ENCODE peak calls at places on chromosomes 4 and X, in four cellular contexts. M is AG10803, P is K562, W is suprapubic skin. E is an unnamed sample.

GRCh38 chr4:71136071-71136470 is 142.6 kb downstream of the DCK start:
- DNase-seq in M (no peak), P (no peak), W (no peak), E (no peak)

GRCh38 chrX:102934624-102935023 is 2.4 kb upstream of the RAB40AL start:
- DNase-seq in M (peak), P (peak), W (no peak), E (peak)

GRCh38 chr4:96685691-96686090 is 845.8 kb downstream of the PDHA2 start:
- DNase-seq in M (no peak), P (no peak), W (no peak), E (no peak)

GRCh38 chrX:56564182-56564885 is 907 bp downstream of the UBQLN2 start:
- DNase-seq in M (peak), P (no peak), W (no peak), E (peak)

GRCh38 chrX:1591863-1592127 is 391 bp downstream of the AKAP17A start:
- DNase-seq in M (no peak), P (no peak), W (no peak), E (no peak)

GRCh38 chrX:281166-281999 is at the start of gene PLCXD1:
- DNase-seq in M (no peak), P (peak), W (peak), E (no peak)

GRCh38 chrX:47145408-47146120 is 543 bp downstream of the RBM10 start:
- DNase-seq in M (no peak), P (peak), W (no peak), E (no peak)

GRCh38 chr4:105361021-105361420 is 112.8 kb downstream of the PPA2 start:
- DNase-seq in M (no peak), P (no peak), W (no peak), E (no peak)

GRCh38 chr4:183011213-183011907 is 87.7 kb upstream of the WWC2 start:
- DNase-seq in M (no peak), P (no peak), W (no peak), E (peak)

GRCh38 chr4:81214144-81214517 is 891 bp downstream of the PRKG2 start:
- DNase-seq in M (no peak), P (no peak), W (no peak), E (no peak)
- H3K4me3 ChIP-seq in M (peak), P (no peak), W (peak), E (peak)

GRCh38 chr4:102826105-102826889 is 1.1 kb downstream of the UBE2D3 start:
- DNase-seq in M (no peak), P (no peak), W (no peak), E (no peak)

GRCh38 chr4:102827674-102828496 is 534 bp upstream of the UBE2D3 start:
- DNase-seq in M (peak), P (peak), W (peak), E (peak)

GRCh38 chr4:102825261-102826071 is 1.9 kb downstream of the UBE2D3 start:
- DNase-seq in M (peak), P (no peak), W (no peak), E (peak)

GRCh38 chr4:102828497-102828808 is 1.1 kb upstream of the UBE2D3 start:
- DNase-seq in M (no peak), P (no peak), W (no peak), E (no peak)

GRCh38 chr4:102826890-102827673 is at the start of gene UBE2D3:
- DNase-seq in M (peak), P (peak), W (peak), E (peak)
- TF ChIP-seq CTCF in M (peak), P (peak), W (no peak), E (no peak)

DNA sequence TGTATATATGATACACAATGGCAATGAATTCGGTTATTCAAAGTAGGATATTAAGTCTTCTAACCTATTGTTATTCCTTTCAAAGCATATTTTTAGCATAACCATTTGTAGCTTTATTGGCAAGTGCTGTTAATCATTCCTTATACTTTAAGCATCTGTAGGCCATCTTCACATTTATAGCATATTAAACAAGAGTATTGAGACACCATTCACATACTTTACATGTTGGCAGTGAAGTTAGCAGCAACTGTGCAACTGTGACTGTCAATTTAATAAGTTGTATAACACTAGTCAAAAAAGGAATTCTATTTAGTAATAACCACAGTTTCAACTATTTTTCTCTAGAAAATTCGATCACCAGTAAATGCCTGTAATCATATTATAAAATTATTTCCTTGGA is 107.3 kb upstream of the MYOZ2 start:
- DNase-seq in M (peak), P (no peak), W (no peak), E (no peak)
- H3K4me3 ChIP-seq in M (peak), P (no peak), W (peak), E (peak)

DNA sequence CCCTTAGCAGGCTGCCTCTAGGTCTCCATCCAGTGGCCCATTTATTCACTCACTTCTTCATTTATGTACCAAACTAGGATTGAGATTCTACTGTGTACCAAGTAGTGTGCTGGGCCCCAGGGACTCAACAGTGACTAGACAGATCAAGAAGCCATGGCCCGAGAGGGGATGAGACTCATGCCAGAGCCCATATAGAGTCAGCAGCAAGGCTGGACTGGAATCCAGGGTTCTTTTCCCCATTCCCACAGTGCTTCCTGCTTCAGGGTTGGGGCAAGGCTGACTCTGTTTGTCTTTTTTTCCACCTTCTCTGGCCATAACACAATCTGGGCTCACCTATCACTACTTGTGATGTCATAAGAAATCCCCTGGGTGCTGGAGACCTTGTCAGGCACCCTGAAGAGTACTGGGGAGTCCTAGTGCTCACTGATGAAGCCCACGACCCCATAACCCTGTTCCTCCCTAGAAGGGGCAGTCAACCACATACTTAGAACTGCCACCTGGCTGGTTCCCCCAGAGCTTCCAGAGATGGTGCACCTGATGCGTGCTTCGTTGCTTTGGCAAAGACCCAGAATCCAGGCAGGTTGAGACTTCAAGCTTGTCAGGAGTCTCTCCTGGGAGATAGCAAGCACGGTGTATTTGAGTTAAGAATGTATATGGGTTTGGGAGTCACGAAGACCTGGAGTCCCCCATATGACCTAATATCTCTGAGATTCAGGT is 6.2 kb downstream of the RTL5 start:
- DNase-seq in M (no peak), P (no peak), W (no peak), E (no peak)
- TF ChIP-seq CTCF in M (no peak), P (no peak), W (no peak), E (no peak)

GRCh38 chr4:2256781-2257191 is 5.1 kb downstream of the MXD4 start:
- DNase-seq in M (no peak), P (peak), W (peak), E (peak)

GRCh38 chr4:2255501-2256155 is 6.3 kb downstream of the MXD4 start:
- DNase-seq in M (no peak), P (no peak), W (peak), E (peak)

GRCh38 chr4:2257361-2258001 is 4.4 kb downstream of the MXD4 start:
- DNase-seq in M (no peak), P (no peak), W (peak), E (no peak)

GRCh38 chr4:2254665-2255500 is 7.0 kb downstream of the MXD4 start:
- DNase-seq in M (no peak), P (no peak), W (peak), E (no peak)

GRCh38 chr4:2256156-2256731 is 5.7 kb downstream of the MXD4 start:
- DNase-seq in M (no peak), P (no peak), W (peak), E (no peak)
- H3K4me3 ChIP-seq in M (no peak), P (no peak), W (no peak), E (no peak)

DNA sequence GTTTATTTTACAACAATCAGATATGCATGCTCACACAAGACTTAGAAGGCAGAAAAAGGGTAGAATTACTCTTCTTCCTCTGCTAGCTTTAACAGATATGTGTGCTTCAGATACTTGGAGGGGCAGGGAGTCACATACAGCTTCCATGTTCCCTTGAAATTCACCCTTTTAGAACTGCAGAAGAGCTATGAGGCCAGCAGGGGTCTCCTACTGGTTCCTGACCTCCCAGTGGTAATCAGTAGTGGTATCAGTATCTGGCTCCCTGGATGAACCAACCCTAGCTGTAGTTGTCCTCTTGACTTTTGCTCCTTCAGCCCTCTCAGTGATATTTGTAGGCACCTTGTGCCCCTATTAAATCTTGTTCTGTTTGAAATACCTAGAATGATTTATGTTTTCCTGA is 81.5 kb downstream of the RCHY1 start:
- DNase-seq in M (peak), P (no peak), W (no peak), E (peak)
- TF ChIP-seq CTCF in M (peak), P (peak), W (no peak), E (peak)

E was measured in fibroblast of mammary gland.